ENCODE peak calls at places on chromosomes 11 and 22, in four cellular contexts. One of them, this sample, is unnamed.

GRCh38 chr11:117621226-117621625 is 175.8 kb downstream of the DSCAML1 start:
- DNase-seq in mesothelial cell of epicardium: no peak
- DNase-seq in brain microvascular endothelial cell: peak; percentile 48
- DNase-seq in natural killer cell: no peak
- DNase-seq in this sample: no peak

GRCh38 chr22:48496987-48497650 is 1330.6 kb downstream of the BRD1 start:
- DNase-seq in brain microvascular endothelial cell: no peak
- DNase-seq in natural killer cell: no peak
- DNase-seq in mesothelial cell of epicardium: no peak
- DNase-seq in this sample: no peak

GRCh38 chr11:46125284-46125683 is 4.0 kb upstream of the PHF21A start:
- DNase-seq in brain microvascular endothelial cell: no peak
- DNase-seq in mesothelial cell of epicardium: no peak
- DNase-seq in natural killer cell: no peak
- DNase-seq in this sample: no peak

GRCh38 chr11:10395196-10395897 is 59.7 kb upstream of the AMPD3 start:
- DNase-seq in mesothelial cell of epicardium: no peak
- DNase-seq in natural killer cell: no peak
- DNase-seq in brain microvascular endothelial cell: no peak
- DNase-seq in this sample: no peak

GRCh38 chr11:78795862-78796261 is 221.2 kb upstream of the NARS2 start:
- DNase-seq in brain microvascular endothelial cell: no peak
- DNase-seq in natural killer cell: no peak
- DNase-seq in mesothelial cell of epicardium: no peak
- DNase-seq in this sample: no peak

GRCh38 chr11:108824601-108825000 is 159.7 kb downstream of the DDX10 start:
- DNase-seq in natural killer cell: no peak
- DNase-seq in brain microvascular endothelial cell: no peak
- DNase-seq in mesothelial cell of epicardium: no peak
- DNase-seq in this sample: no peak

GRCh38 chr11:96033054-96033453 is 109.1 kb upstream of the MTMR2 start:
- DNase-seq in natural killer cell: no peak
- DNase-seq in brain microvascular endothelial cell: no peak
- DNase-seq in mesothelial cell of epicardium: no peak
- DNase-seq in this sample: no peak

GRCh38 chr11:34960277-34960676 is 43.9 kb downstream of the PDHX start:
- DNase-seq in mesothelial cell of epicardium: no peak
- DNase-seq in brain microvascular endothelial cell: no peak
- DNase-seq in natural killer cell: no peak
- DNase-seq in this sample: no peak

GRCh38 chr11:88043149-88043548 is 132.1 kb downstream of the RAB38 start:
- DNase-seq in natural killer cell: no peak
- DNase-seq in mesothelial cell of epicardium: no peak
- DNase-seq in brain microvascular endothelial cell: no peak
- DNase-seq in this sample: no peak

GRCh38 chr22:33303109-33303508 is 244.9 kb upstream of the SYN3 start:
- DNase-seq in mesothelial cell of epicardium: no peak
- DNase-seq in brain microvascular endothelial cell: no peak
- DNase-seq in natural killer cell: no peak
- DNase-seq in this sample: no peak

DNA sequence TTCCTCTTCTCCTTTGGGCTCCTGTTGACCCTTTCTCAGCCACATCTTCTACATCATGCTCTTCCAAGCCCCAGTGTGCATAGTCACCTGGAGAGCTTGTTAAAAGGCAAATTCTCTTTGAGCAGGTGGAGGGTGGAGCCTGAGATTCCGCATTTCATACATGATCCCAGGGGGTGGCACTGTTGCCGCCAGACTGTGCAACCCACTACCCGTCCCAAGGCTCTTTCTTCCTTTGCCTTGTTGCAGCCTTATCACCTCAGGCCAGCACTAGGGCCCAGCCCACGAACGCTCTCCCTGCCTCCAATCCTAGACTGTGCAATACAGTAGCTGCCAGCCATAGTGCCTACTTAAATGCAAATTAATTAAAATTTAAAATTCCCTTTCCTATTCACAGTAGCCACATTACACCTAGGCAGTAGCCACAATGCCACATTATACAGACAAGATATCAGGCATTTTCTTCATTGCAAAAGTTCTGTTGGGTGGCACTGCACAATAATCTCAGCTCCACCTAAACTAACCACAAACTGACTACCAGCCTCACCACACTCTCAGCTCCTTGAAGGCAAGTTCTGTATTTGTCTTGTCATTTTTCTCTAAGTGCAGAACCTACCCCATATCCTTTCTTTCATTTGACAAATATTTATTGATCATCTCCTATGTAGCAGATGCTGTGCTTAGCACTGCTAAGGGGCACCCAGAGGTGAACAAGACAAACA is 4.6 kb upstream of the KCNJ5 start:
- DNase-seq in mesothelial cell of epicardium: no peak
- DNase-seq in natural killer cell: no peak
- DNase-seq in brain microvascular endothelial cell: no peak
- DNase-seq in this sample: no peak
- TF ChIP-seq CTCF in mesothelial cell of epicardium: no peak
- TF ChIP-seq CTCF in natural killer cell: no peak
- TF ChIP-seq CTCF in brain microvascular endothelial cell: peak; percentile 57
- TF ChIP-seq CTCF in this sample: peak; percentile 46

GRCh38 chr22:45105281-45105700 is 58.4 kb upstream of the NUP50 start:
- DNase-seq in mesothelial cell of epicardium: no peak
- DNase-seq in natural killer cell: no peak
- DNase-seq in brain microvascular endothelial cell: no peak
- DNase-seq in this sample: no peak

GRCh38 chr22:45102896-45103420 is 60.8 kb upstream of the NUP50 start:
- DNase-seq in mesothelial cell of epicardium: no peak
- DNase-seq in natural killer cell: no peak
- DNase-seq in brain microvascular endothelial cell: no peak
- DNase-seq in this sample: no peak

GRCh38 chr22:45104313-45104712 is 59.4 kb upstream of the NUP50 start:
- DNase-seq in mesothelial cell of epicardium: no peak
- DNase-seq in natural killer cell: no peak
- DNase-seq in brain microvascular endothelial cell: no peak
- DNase-seq in this sample: no peak

GRCh38 chr22:45101828-45102227 is 61.9 kb upstream of the NUP50 start:
- DNase-seq in natural killer cell: no peak
- DNase-seq in brain microvascular endothelial cell: peak; percentile 34
- DNase-seq in mesothelial cell of epicardium: no peak
- DNase-seq in this sample: no peak

DNA sequence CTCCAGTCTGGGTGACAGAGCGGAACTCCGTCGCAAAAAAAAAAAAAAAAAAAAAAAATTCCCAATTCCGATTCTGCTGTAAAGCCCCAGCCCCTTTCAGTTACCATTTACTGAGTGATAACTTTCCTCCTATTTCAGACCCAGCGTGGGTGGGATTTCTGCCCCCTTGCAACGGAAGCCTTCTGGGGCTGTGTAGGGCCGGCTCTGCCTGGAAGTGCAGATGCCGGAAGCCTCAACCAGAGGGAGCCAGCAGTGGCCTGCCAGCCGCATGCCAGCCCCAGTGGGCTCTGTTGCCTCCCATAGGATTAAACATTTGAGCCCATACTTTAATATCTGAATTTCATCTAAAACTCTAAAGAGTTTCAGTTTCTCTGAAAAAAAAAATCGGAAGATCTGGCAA is 60.0 kb upstream of the NUP50 start:
- DNase-seq in mesothelial cell of epicardium: no peak
- DNase-seq in brain microvascular endothelial cell: no peak
- DNase-seq in natural killer cell: no peak
- DNase-seq in this sample: no peak
- TF ChIP-seq CTCF in mesothelial cell of epicardium: no peak
- TF ChIP-seq CTCF in brain microvascular endothelial cell: peak; percentile 32
- TF ChIP-seq CTCF in natural killer cell: no peak
- TF ChIP-seq CTCF in this sample: no peak

DNA sequence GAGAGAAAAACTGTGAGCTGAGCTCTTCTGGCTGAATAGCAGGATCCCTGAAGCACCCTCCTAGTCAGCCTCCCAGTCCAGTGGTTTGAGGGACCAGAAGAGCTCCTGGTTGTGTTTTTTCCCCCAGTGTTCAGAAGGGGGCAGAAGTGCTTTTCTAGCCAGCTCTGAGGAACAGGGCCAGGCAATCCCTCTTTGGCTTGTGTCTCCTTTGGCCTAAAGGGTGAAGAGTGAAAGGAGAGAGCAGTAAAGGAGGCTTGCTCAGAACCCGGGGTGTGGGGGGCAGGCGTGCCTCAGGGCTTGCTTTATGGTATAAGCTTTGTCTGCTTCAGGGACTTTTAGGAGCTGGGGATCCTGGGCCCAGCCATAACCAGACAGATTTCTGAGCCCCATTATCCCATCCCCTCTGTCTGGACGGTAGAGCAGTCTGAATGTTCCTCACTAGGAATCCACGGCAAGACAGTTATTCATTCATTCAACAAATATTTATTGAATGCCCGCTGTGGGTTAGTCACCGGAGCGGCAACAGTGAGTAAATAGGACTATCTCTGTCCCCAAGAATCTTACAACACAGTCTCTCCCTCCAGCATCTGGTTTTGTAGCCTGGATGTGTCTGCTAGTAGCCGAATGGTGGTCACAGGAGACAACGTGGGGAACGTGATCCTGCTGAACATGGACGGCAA is 14.5 kb downstream of the ACP2 start:
- DNase-seq in brain microvascular endothelial cell: peak; percentile 81
- DNase-seq in mesothelial cell of epicardium: no peak
- DNase-seq in natural killer cell: no peak
- DNase-seq in this sample: no peak
- TF ChIP-seq CTCF in brain microvascular endothelial cell: peak; percentile 68
- TF ChIP-seq CTCF in mesothelial cell of epicardium: no peak
- TF ChIP-seq CTCF in natural killer cell: no peak
- TF ChIP-seq CTCF in this sample: peak; percentile 33

DNA sequence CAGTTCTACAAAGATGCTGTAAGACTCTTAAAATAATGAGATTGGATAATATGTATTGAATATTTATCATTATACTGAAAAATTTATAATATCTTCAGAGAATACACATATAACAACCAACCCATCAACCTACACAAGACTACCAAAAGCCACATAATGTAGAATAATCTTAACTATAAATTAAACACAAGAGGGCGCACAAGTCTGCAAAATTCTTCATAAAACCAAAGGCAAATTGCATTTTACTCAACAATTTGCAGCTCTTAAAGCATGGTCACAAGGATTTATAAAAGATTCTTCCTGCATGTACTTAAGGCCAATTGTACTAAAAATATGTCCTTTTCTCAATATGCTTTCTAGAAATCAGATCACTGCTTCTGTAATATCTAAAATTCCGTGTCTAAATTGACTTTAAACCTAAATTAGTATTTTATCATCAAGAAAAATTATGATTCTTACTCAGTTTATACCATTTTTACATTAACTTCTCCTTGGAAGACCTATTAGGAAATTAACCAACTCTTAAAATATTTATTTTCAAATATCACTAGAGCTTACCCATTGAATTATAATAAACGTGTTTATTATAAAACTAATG is 79.0 kb downstream of the TTC28 start:
- DNase-seq in mesothelial cell of epicardium: no peak
- DNase-seq in brain microvascular endothelial cell: peak; percentile 28
- DNase-seq in natural killer cell: no peak
- DNase-seq in this sample: no peak
- TF ChIP-seq CTCF in mesothelial cell of epicardium: peak; percentile 74
- TF ChIP-seq CTCF in brain microvascular endothelial cell: peak; percentile 15
- TF ChIP-seq CTCF in natural killer cell: peak; percentile 78
- TF ChIP-seq CTCF in this sample: peak; percentile 60

GRCh38 chr11:71370020-71370747 is 78.0 kb downstream of the DHCR7 start:
- DNase-seq in brain microvascular endothelial cell: no peak
- DNase-seq in mesothelial cell of epicardium: no peak
- DNase-seq in natural killer cell: no peak
- DNase-seq in this sample: no peak

GRCh38 chr11:71370895-71371673 is 77.1 kb downstream of the DHCR7 start:
- DNase-seq in natural killer cell: no peak
- DNase-seq in brain microvascular endothelial cell: no peak
- DNase-seq in mesothelial cell of epicardium: no peak
- DNase-seq in this sample: no peak

GRCh38 chr11:71373791-71374454 is 74.3 kb downstream of the DHCR7 start:
- DNase-seq in mesothelial cell of epicardium: no peak
- DNase-seq in natural killer cell: no peak
- DNase-seq in brain microvascular endothelial cell: no peak
- DNase-seq in this sample: no peak

GRCh38 chr11:71372693-71373657 is 75.2 kb downstream of the DHCR7 start:
- DNase-seq in mesothelial cell of epicardium: no peak
- DNase-seq in brain microvascular endothelial cell: peak; percentile 11
- DNase-seq in natural killer cell: no peak
- DNase-seq in this sample: no peak

DNA sequence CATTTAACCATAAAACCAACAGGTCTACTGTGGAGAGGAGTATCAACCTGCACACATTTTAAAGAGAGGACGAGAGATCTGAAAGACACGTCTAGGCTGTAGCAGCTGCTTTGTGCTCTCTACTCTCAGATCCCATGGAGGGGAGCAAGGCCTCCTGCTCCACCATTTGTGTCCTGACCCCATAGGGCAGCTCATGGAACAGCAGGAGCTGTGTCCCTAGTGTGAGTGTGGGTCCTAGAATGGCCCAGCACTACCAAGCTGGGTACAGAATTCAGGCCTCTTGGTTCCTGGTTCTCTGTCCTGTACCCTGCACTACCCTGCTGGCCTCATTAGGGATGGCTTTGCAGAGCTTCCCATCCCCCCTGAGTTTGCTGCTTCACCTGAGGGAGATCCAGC is 76.5 kb downstream of the DHCR7 start:
- DNase-seq in brain microvascular endothelial cell: no peak
- DNase-seq in mesothelial cell of epicardium: no peak
- DNase-seq in natural killer cell: no peak
- DNase-seq in this sample: no peak
- TF ChIP-seq CTCF in brain microvascular endothelial cell: no peak
- TF ChIP-seq CTCF in mesothelial cell of epicardium: no peak
- TF ChIP-seq CTCF in natural killer cell: no peak
- TF ChIP-seq CTCF in this sample: no peak

This sample was measured in D721Med.